ENCODE peak calls at places on chromosomes 7 and 10, in eight cellular contexts. L is lower lobe of right lung, J is pancreas, W is H9, G is BJ, T is BE2C, N is heart right ventricle, O is astrocyte of the spinal cord. A is an unnamed sample.
A peak's percentile ranks its signal among the peaks of the same experiment; 100 is the strongest.

GRCh38 chr7:67401492-67401891 is 404.9 kb downstream of the TYW1 start:
- DNase-seq in L (no peak), N (no peak), J (no peak), O (no peak), T (peak; percentile 37), G (no peak), W (no peak), A (no peak)

GRCh38 chr10:102601639-102602038 is 42.6 kb upstream of the TRIM8 start:
- DNase-seq in L (no peak), T (no peak), N (no peak), O (no peak), J (no peak), G (no peak), W (no peak), A (no peak)

GRCh38 chr7:40516376-40516775 is 381.6 kb downstream of the SUGCT start:
- DNase-seq in G (no peak), N (no peak), L (no peak), O (peak; percentile 19), T (no peak), W (no peak), J (no peak), A (no peak)

GRCh38 chr7:23530901-23531793 is 634 bp downstream of the TRA2A start:
- DNase-seq in T (peak; percentile 66), G (no peak), L (peak; percentile 72), J (peak; percentile 63), O (peak; percentile 68), N (peak; percentile 48), W (peak; percentile 45), A (peak; percentile 35)

GRCh38 chr7:142612264-142612881 is 136.9 kb upstream of the PRSS1 start:
- DNase-seq in L (no peak), N (no peak), J (no peak), W (no peak), G (no peak), O (peak; percentile 68), T (no peak), A (no peak)

GRCh38 chr7:105257338-105257737 is 131.4 kb downstream of the SRPK2 start:
- DNase-seq in O (no peak), W (no peak), N (no peak), G (no peak), L (no peak), T (no peak), J (no peak), A (no peak)

GRCh38 chr7:149773446-149774236 is at the start of gene ZNF467:
- DNase-seq in G (no peak), T (peak; percentile 28), L (peak; percentile 82), J (peak; percentile 87), W (no peak), N (peak; percentile 83), O (no peak), A (no peak)

GRCh38 chr10:5944389-5945202 is 32.7 kb downstream of the IL15RA start:
- DNase-seq in T (no peak), W (no peak), N (no peak), O (peak; percentile 99), J (peak; percentile 96), L (peak; percentile 48), G (peak; percentile 100), A (no peak)

GRCh38 chr7:80146561-80146960 is 11.9 kb downstream of the GNAI1 start:
- DNase-seq in T (no peak), W (no peak), N (no peak), J (no peak), G (no peak), O (no peak), L (no peak), A (no peak)

GRCh38 chr7:1029637-1030443 is 14.5 kb upstream of the GPR146 start:
- DNase-seq in O (no peak), W (no peak), N (no peak), J (no peak), L (no peak), G (no peak), T (no peak), A (no peak)

GRCh38 chr7:114711244-114711643 is 210.7 kb upstream of the MDFIC start:
- DNase-seq in W (no peak), T (no peak), O (peak; percentile 4), L (no peak), G (no peak), J (no peak), N (no peak), A (no peak)

GRCh38 chr7:143960813-143961610 is 6.4 kb downstream of the OR2F1 start:
- DNase-seq in W (no peak), J (no peak), L (no peak), T (no peak), O (no peak), N (no peak), G (no peak), A (no peak)

GRCh38 chr7:99028261-99028971 is 115.5 kb downstream of the SMURF1 start:
- DNase-seq in T (no peak), J (peak; percentile 26), W (no peak), N (no peak), O (no peak), L (no peak), G (no peak), A (no peak)

GRCh38 chr10:131726967-131727366 is 173.8 kb upstream of the PPP2R2D start:
- DNase-seq in W (peak; percentile 38), L (no peak), J (no peak), T (no peak), G (no peak), N (no peak), O (no peak), A (no peak)

GRCh38 chr10:13382759-13383753 is 35.0 kb upstream of the SEPHS1 start:
- DNase-seq in O (no peak), N (no peak), L (peak; percentile 89), J (peak; percentile 48), T (no peak), W (peak; percentile 53), G (no peak), A (no peak)

GRCh38 chr7:112056409-112056808 is 149.8 kb downstream of the DOCK4 start:
- DNase-seq in L (no peak), J (no peak), O (peak; percentile 10), N (no peak), T (peak; percentile 40), W (no peak), G (no peak), A (peak; percentile 24)

GRCh38 chr7:67470256-67470751 is 473.7 kb downstream of the TYW1 start:
- DNase-seq in O (no peak), G (no peak), L (no peak), T (no peak), N (no peak), W (no peak), J (no peak), A (no peak)

GRCh38 chr10:120508393-120508792 is 51.4 kb downstream of the PLPP4 start:
- DNase-seq in J (no peak), G (no peak), N (no peak), L (no peak), W (no peak), T (no peak), O (peak; percentile 96), A (no peak)

GRCh38 chr7:77995717-77996116 is 197.1 kb downstream of the PHTF2 start:
- DNase-seq in T (no peak), W (peak; percentile 69), L (no peak), G (no peak), O (no peak), J (no peak), N (no peak), A (no peak)
- TF ChIP-seq CTCF in T (peak; percentile 51), W (peak; percentile 66), L (no peak), G (peak; percentile 32), O (no peak), J (no peak), N (no peak), A (peak; percentile 5)

GRCh38 chr10:17831896-17832295 is 22.7 kb downstream of the MRC1 start:
- DNase-seq in O (no peak), J (peak; percentile 62), G (no peak), N (no peak), W (no peak), L (no peak), T (no peak), A (no peak)

GRCh38 chr10:17836917-17837316 is 27.8 kb downstream of the MRC1 start:
- DNase-seq in W (peak; percentile 61), G (no peak), J (peak; percentile 50), L (no peak), T (peak; percentile 57), N (no peak), O (peak; percentile 55), A (no peak)

GRCh38 chr10:17833656-17834055 is 24.5 kb downstream of the MRC1 start:
- DNase-seq in L (no peak), J (no peak), O (no peak), T (no peak), G (no peak), W (no peak), N (no peak), A (no peak)

GRCh38 chr10:17838080-17838634 is 29.0 kb downstream of the MRC1 start:
- DNase-seq in T (peak; percentile 26), J (no peak), W (no peak), O (no peak), G (no peak), L (no peak), N (no peak), A (no peak)

GRCh38 chr10:17835688-17836087 is 26.5 kb downstream of the MRC1 start:
- DNase-seq in W (peak; percentile 38), J (no peak), L (no peak), T (peak; percentile 17), N (no peak), G (peak; percentile 70), O (peak; percentile 78), A (no peak)
- TF ChIP-seq CTCF in W (no peak), J (no peak), L (no peak), T (no peak), N (no peak), G (no peak), O (no peak), A (no peak)

GRCh38 chr7:13117103-13117502 is 429.7 kb downstream of the ARL4A start:
- DNase-seq in J (no peak), W (no peak), G (no peak), T (no peak), O (peak; percentile 35), L (no peak), N (no peak), A (no peak)
- TF ChIP-seq CTCF in J (no peak), W (peak; percentile 69), G (peak; percentile 48), T (peak; percentile 20), O (peak; percentile 64), L (no peak), N (peak; percentile 58), A (peak; percentile 38)

GRCh38 chr10:112279482-112279881 is 3.7 kb upstream of the TECTB start:
- DNase-seq in L (no peak), G (no peak), W (no peak), O (no peak), N (no peak), J (no peak), T (no peak), A (no peak)
- TF ChIP-seq CTCF in L (no peak), G (no peak), W (no peak), O (no peak), N (no peak), J (no peak), T (no peak), A (no peak)

A was measured in D721Med.